ENCODE peak calls at places on chromosomes 7 and 10, in seven cellular contexts. O is SK-N-SH, S is neural crest cell, G is endothelial cell, K is fibroblast of pulmonary artery, U is AG04450, P is HFFc6. B is an unnamed sample.

GRCh38 chr7:34748244-34749039 is 90.4 kb downstream of the NPSR1 start:
- DNase-seq in O (peak), G (no peak), S (no peak), P (peak), U (no peak), K (peak), B (peak)

GRCh38 chr7:97580205-97580604 is 151.7 kb upstream of the TAC1 start:
- DNase-seq in P (no peak), O (no peak), S (no peak), U (no peak), G (no peak), K (no peak), B (no peak)

GRCh38 chr10:78849115-78849514 is 219.7 kb upstream of the ZMIZ1 start:
- DNase-seq in K (no peak), U (no peak), P (no peak), G (no peak), O (no peak), S (no peak), B (no peak)

GRCh38 chr7:75688200-75689136 is 50.3 kb downstream of the HIP1 start:
- DNase-seq in O (peak), S (no peak), U (no peak), G (no peak), K (no peak), P (no peak), B (no peak)

GRCh38 chr10:125824736-125825135 is 1.4 kb downstream of the BCCIP start:
- DNase-seq in O (no peak), G (no peak), P (peak), K (peak), U (no peak), S (no peak), B (no peak)

GRCh38 chr10:110758898-110759297 is 112.8 kb upstream of the PDCD4 start:
- DNase-seq in P (peak), U (no peak), O (no peak), G (peak), S (no peak), K (peak), B (peak)

GRCh38 chr7:73991522-73992103 is 36.4 kb upstream of the ELN start:
- DNase-seq in O (no peak), G (no peak), U (no peak), P (no peak), K (no peak), S (no peak), B (no peak)

GRCh38 chr7:69703099-69703498 is 104.8 kb downstream of the AUTS2 start:
- DNase-seq in S (no peak), P (no peak), U (no peak), O (no peak), G (no peak), K (no peak), B (no peak)

GRCh38 chr7:36238138-36238537 is 85.1 kb downstream of the EEPD1 start:
- DNase-seq in U (no peak), G (no peak), K (no peak), O (no peak), S (no peak), P (no peak), B (no peak)

GRCh38 chr7:81902536-81902935 is 132.7 kb upstream of the HGF start:
- DNase-seq in U (no peak), O (no peak), K (no peak), G (no peak), S (no peak), P (no peak), B (no peak)

GRCh38 chr7:91569702-91570457 is 305.6 kb downstream of the FZD1 start:
- DNase-seq in K (no peak), U (no peak), O (no peak), G (no peak), P (no peak), S (no peak), B (no peak)

GRCh38 chr7:134290286-134290685 is 26.4 kb downstream of the SLC35B4 start:
- DNase-seq in O (no peak), S (no peak), G (no peak), P (no peak), U (no peak), K (peak), B (peak)

GRCh38 chr10:103839867-103840746 is 15.3 kb downstream of the SH3PXD2A start:
- DNase-seq in S (no peak), K (no peak), O (no peak), P (no peak), G (peak), U (no peak), B (peak)

GRCh38 chr7:75888464-75889222 is 9.8 kb downstream of the RHBDD2 start:
- DNase-seq in O (no peak), K (no peak), P (no peak), G (no peak), S (no peak), U (no peak), B (no peak)

GRCh38 chr10:61900829-61901783 is at the start of gene ARID5B:
- DNase-seq in G (peak), U (no peak), S (peak), K (peak), P (peak), O (peak), B (peak)

GRCh38 chr10:30822693-30823465 is 193.3 kb upstream of the LYZL2 start:
- DNase-seq in P (no peak), U (no peak), G (no peak), K (no peak), S (no peak), O (no peak), B (no peak)

GRCh38 chr7:131141443-131141967 is 186.2 kb upstream of the MKLN1 start:
- DNase-seq in G (no peak), P (no peak), U (no peak), S (no peak), O (no peak), K (no peak), B (no peak)

GRCh38 chr7:87218941-87219544 is 489 bp downstream of the TMEM243 start:
- DNase-seq in P (peak), G (peak), U (no peak), S (no peak), K (peak), O (peak), B (peak)

GRCh38 chr10:107409517-107409916 is 245.0 kb upstream of the SORCS1 start:
- DNase-seq in U (no peak), K (peak), G (peak), P (no peak), O (no peak), S (no peak), B (peak)

GRCh38 chr10:101060036-101060950 is 1.5 kb upstream of the KAZALD1 start:
- DNase-seq in P (peak), G (peak), O (peak), K (peak), S (peak), U (peak), B (peak)

GRCh38 chr7:2719007-2719406 is 31.0 kb downstream of the AMZ1 start:
- DNase-seq in S (no peak), O (peak), G (peak), K (no peak), P (no peak), U (no peak), B (no peak)

GRCh38 chr7:24576171-24577052 is 3.2 kb downstream of the PALS2 start:
- DNase-seq in U (peak), K (peak), P (peak), G (peak), S (no peak), O (peak), B (peak)

GRCh38 chr7:41809487-41810257 is 106.8 kb upstream of the INHBA start:
- DNase-seq in P (no peak), G (no peak), S (no peak), U (no peak), O (no peak), K (peak), B (peak)

GRCh38 chr7:96189129-96189815 is 132.6 kb downstream of the SLC25A13 start:
- DNase-seq in G (no peak), K (no peak), P (no peak), S (no peak), U (no peak), O (no peak), B (no peak)

GRCh38 chr10:95889830-95890229 is 17.9 kb upstream of the CC2D2B start:
- DNase-seq in U (no peak), S (no peak), K (no peak), O (no peak), P (no peak), G (no peak), B (no peak)

GRCh38 chr7:92595281-92595680 is 5.1 kb upstream of the FAM133B start:
- DNase-seq in O (no peak), G (no peak), K (no peak), U (no peak), S (no peak), P (peak), B (peak)

GRCh38 chr7:111006691-111007090 is 84.2 kb upstream of the LRRN3 start:
- DNase-seq in K (peak), P (peak), G (no peak), U (peak), O (no peak), S (no peak), B (peak)

GRCh38 chr7:135801045-135801693 is 52.6 kb upstream of the FAM180A start:
- DNase-seq in G (peak), S (peak), P (peak), K (peak), O (peak), U (peak), B (peak)

GRCh38 chr10:49601857-49602256 is 8.3 kb upstream of the SLC18A3 start:
- DNase-seq in P (peak), G (no peak), K (peak), S (no peak), U (no peak), O (no peak), B (no peak)

GRCh38 chr7:70480913-70481579 is 650.9 kb upstream of the GALNT17 start:
- DNase-seq in G (no peak), U (no peak), S (no peak), K (no peak), P (no peak), O (no peak), B (peak)

GRCh38 chr7:96826089-96826488 is 116.4 kb upstream of the SEM1 start:
- DNase-seq in S (no peak), O (no peak), G (no peak), U (no peak), K (no peak), P (no peak), B (no peak)

GRCh38 chr7:26854932-26855331 is 9.5 kb downstream of the SKAP2 start:
- DNase-seq in O (no peak), G (no peak), U (no peak), P (no peak), S (no peak), K (no peak), B (peak)

GRCh38 chr10:24791129-24791733 is 67.5 kb upstream of the ARHGAP21 start:
- DNase-seq in U (no peak), P (no peak), K (no peak), G (no peak), S (no peak), O (no peak), B (no peak)

GRCh38 chr10:121070257-121070656 is 219.1 kb downstream of the WDR11 start:
- DNase-seq in U (no peak), S (no peak), G (peak), P (no peak), O (no peak), K (no peak), B (no peak)

GRCh38 chr10:133277277-133277992 is 767 bp upstream of the ADAM8 start:
- DNase-seq in P (no peak), G (no peak), O (no peak), K (no peak), U (no peak), S (no peak), B (no peak)

GRCh38 chr10:129365767-129366400 is 101.2 kb upstream of the MGMT start:
- DNase-seq in P (no peak), K (no peak), S (no peak), U (no peak), O (peak), G (no peak), B (no peak)

GRCh38 chr10:8056891-8057331 is 2.4 kb downstream of the GATA3 start:
- DNase-seq in G (no peak), P (no peak), O (no peak), S (no peak), K (no peak), U (no peak), B (no peak)

GRCh38 chr10:59177031-59177861 is 803 bp downstream of the PHYHIPL start:
- DNase-seq in P (peak), G (peak), O (peak), K (peak), S (peak), U (peak), B (peak)

GRCh38 chr10:3747984-3748383 is 37.0 kb downstream of the KLF6 start:
- DNase-seq in S (no peak), P (no peak), G (no peak), O (no peak), K (peak), U (no peak), B (no peak)

GRCh38 chr7:91718071-91718470 is 162.4 kb downstream of the MTERF1 start:
- DNase-seq in U (no peak), K (peak), S (no peak), P (no peak), O (no peak), G (no peak), B (no peak)

GRCh38 chr10:108787932-108788331 is 1135.4 kb downstream of the XPNPEP1 start:
- DNase-seq in S (no peak), P (peak), O (no peak), G (no peak), K (peak), U (no peak), B (peak)

GRCh38 chr10:108782411-108782810 is 1140.9 kb downstream of the XPNPEP1 start:
- DNase-seq in P (peak), U (no peak), G (no peak), S (no peak), O (no peak), K (no peak), B (no peak)

GRCh38 chr10:108785011-108785410 is 1138.3 kb downstream of the XPNPEP1 start:
- DNase-seq in U (no peak), P (no peak), O (no peak), G (no peak), K (no peak), S (no peak), B (no peak)

GRCh38 chr10:108784534-108784933 is 1138.8 kb downstream of the XPNPEP1 start:
- DNase-seq in O (no peak), K (no peak), G (no peak), S (no peak), U (no peak), P (no peak), B (no peak)

GRCh38 chr10:108783897-108784296 is 1139.4 kb downstream of the XPNPEP1 start:
- DNase-seq in U (no peak), S (peak), K (peak), O (peak), P (peak), G (peak), B (peak)
- TF ChIP-seq CTCF in U (peak), S (peak), K (peak), O (peak), P (peak), G (peak), B (peak)

GRCh38 chr10:97115846-97116245 is 69.9 kb downstream of the SLIT1 start:
- DNase-seq in G (no peak), K (no peak), O (no peak), P (no peak), U (no peak), S (no peak), B (no peak)

GRCh38 chr10:97116534-97117162 is 69.1 kb downstream of the SLIT1 start:
- DNase-seq in O (no peak), G (no peak), U (no peak), K (no peak), P (no peak), S (no peak), B (no peak)

GRCh38 chr10:97120370-97120769 is 65.4 kb downstream of the SLIT1 start:
- DNase-seq in O (no peak), U (no peak), K (no peak), G (no peak), S (no peak), P (no peak), B (no peak)

GRCh38 chr10:97119058-97119832 is 66.5 kb downstream of the SLIT1 start:
- DNase-seq in K (no peak), O (peak), S (no peak), P (no peak), U (no peak), G (no peak), B (no peak)

GRCh38 chr10:97117372-97117771 is 68.4 kb downstream of the SLIT1 start:
- DNase-seq in G (no peak), O (no peak), U (no peak), K (peak), S (no peak), P (no peak), B (no peak)
- TF ChIP-seq CTCF in G (peak), O (no peak), U (peak), K (peak), S (no peak), P (peak), B (peak)

DNA sequence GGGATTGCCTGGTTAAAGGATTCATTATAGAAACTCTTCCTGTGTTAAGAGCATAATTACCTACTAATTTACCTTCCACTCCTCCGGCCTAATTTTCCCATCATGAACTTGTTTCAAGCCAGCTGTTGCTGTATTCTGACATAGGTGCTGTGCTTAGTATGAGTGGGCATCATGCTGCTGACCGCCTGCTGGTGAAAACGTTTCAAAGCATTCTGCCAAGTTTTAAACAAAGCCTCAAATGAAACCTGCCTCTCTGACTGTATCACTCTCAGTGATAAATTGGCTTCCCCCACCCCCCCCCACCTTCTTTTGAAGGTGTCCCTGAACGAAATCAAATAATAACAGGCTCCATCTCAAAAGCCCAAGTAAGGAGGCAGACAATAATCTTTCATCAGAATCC is 47.9 kb upstream of the KCNMA1 start:
- DNase-seq in O (no peak), G (no peak), U (no peak), K (no peak), P (no peak), S (no peak), B (no peak)
- TF ChIP-seq CTCF in O (no peak), G (no peak), U (peak), K (no peak), P (no peak), S (no peak), B (no peak)

DNA sequence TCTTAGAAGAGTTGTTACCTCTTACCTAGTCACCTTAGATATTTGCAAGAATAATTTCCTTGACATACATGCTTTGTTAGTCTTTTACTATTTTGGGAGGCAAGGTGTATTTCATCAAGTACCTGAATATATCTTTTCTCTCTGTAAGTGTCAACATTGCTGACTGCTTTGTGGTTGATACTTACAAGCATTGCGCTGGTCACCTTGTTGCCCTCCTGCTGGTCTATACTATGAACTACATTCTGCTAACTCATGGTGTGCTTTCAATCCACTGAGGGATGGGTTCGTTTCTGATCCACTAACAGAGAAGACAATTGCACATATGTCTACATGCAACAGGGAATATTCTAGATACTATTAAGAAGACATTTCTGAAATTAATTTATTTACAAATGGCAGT is 837.8 kb upstream of the COBL start:
- DNase-seq in G (no peak), O (peak), K (no peak), U (no peak), S (no peak), P (no peak), B (no peak)
- TF ChIP-seq CTCF in G (peak), O (no peak), K (no peak), U (no peak), S (peak), P (no peak), B (no peak)

B was measured in astrocyte of the spinal cord.